ENCODE peak calls at places on chromosomes 4 and X, in eight cellular contexts. I is colonic mucosa, Q is transverse colon, V is mammary epithelial cell, D is aorta, U is Panc1, O is hepatocyte, M is lower lobe of right lung. B is an unnamed sample.

GRCh38 chr4:25712611-25713010 is 57.0 kb downstream of the SLC34A2 start:
- DNase-seq in I (no peak), Q (no peak), V (no peak), D (no peak), U (no peak), O (no peak), M (no peak), B (no peak)

GRCh38 chr4:6180841-6181631 is 19.3 kb downstream of the JAKMIP1 start:
- DNase-seq in I (no peak), Q (no peak), V (no peak), D (peak; percentile 22), U (no peak), O (no peak), M (no peak), B (no peak)

GRCh38 chrX:119410027-119410819 is 11.1 kb downstream of the SLC25A43 start:
- DNase-seq in I (peak; percentile 83), Q (peak; percentile 80), V (peak; percentile 71), D (no peak), U (no peak), O (peak; percentile 36), M (peak; percentile 75), B (no peak)

GRCh38 chrX:14777484-14777883 is 95.4 kb downstream of the FANCB start:
- DNase-seq in I (no peak), Q (no peak), V (peak; percentile 47), D (no peak), U (no peak), O (no peak), M (no peak), B (no peak)

GRCh38 chr4:118190903-118191302 is 156.6 kb downstream of the NDST3 start:
- DNase-seq in I (no peak), Q (no peak), V (no peak), D (no peak), U (no peak), O (no peak), M (no peak), B (no peak)

GRCh38 chrX:107669276-107669675 is 41.0 kb downstream of the PRPS1 start:
- DNase-seq in I (no peak), Q (no peak), V (no peak), D (no peak), U (no peak), O (no peak), M (no peak), B (no peak)

GRCh38 chrX:134249231-134249630 is 12.2 kb downstream of the CCDC160 start:
- DNase-seq in I (no peak), Q (no peak), V (no peak), D (no peak), U (no peak), O (no peak), M (no peak), B (no peak)

GRCh38 chrX:155632424-155633100 is 19.8 kb upstream of the TMLHE start:
- DNase-seq in I (no peak), Q (no peak), V (no peak), D (no peak), U (no peak), O (no peak), M (no peak), B (no peak)

GRCh38 chrX:47646636-47647035 is 3.7 kb downstream of the ELK1 start:
- DNase-seq in I (no peak), Q (no peak), V (no peak), D (no peak), U (no peak), O (no peak), M (no peak), B (no peak)

GRCh38 chr4:8766610-8767009 is 105.0 kb downstream of the HMX1 start:
- DNase-seq in I (no peak), Q (no peak), V (no peak), D (peak; percentile 52), U (no peak), O (no peak), M (peak; percentile 36), B (no peak)
- H3K4me3 ChIP-seq in I (no peak overlapping the region), Q (no peak overlapping the region), V (no peak overlapping the region), D (no peak overlapping the region), U (no peak overlapping the region), O (no peak overlapping the region), M (no peak overlapping the region), B (no peak overlapping the region)

GRCh38 chrX:23887448-23887847 is 20.3 kb downstream of the APOO start:
- DNase-seq in I (peak; percentile 66), Q (peak; percentile 52), V (no peak), D (no peak), U (no peak), O (no peak), M (no peak), B (no peak)

GRCh38 chrX:23890933-23891332 is 16.8 kb downstream of the APOO start:
- DNase-seq in I (no peak), Q (no peak), V (no peak), D (no peak), U (no peak), O (no peak), M (no peak), B (no peak)

GRCh38 chrX:23885803-23886202 is 21.9 kb downstream of the APOO start:
- DNase-seq in I (no peak), Q (no peak), V (no peak), D (no peak), U (no peak), O (no peak), M (no peak), B (no peak)

GRCh38 chrX:23887918-23888317 is 19.8 kb downstream of the APOO start:
- DNase-seq in I (no peak), Q (no peak), V (no peak), D (no peak), U (no peak), O (no peak), M (no peak), B (no peak)

GRCh38 chrX:23888887-23889501 is 18.7 kb downstream of the APOO start:
- DNase-seq in I (no peak), Q (no peak), V (no peak), D (no peak), U (no peak), O (no peak), M (no peak), B (no peak)
- H3K27ac ChIP-seq in I (no peak overlapping the region), Q (peak overlapping the region; percentile 65), V (no peak overlapping the region), D (peak overlapping the region; percentile 43), U (peak overlapping the region; percentile 75), O (peak overlapping the region; percentile 83), M (peak overlapping the region; percentile 43), B (no peak overlapping the region)

GRCh38 chr4:39524420-39524957 is 2.8 kb downstream of the UGDH start:
- DNase-seq in I (no peak), Q (no peak), V (no peak), D (peak; percentile 31), U (no peak), O (no peak), M (no peak), B (no peak)
- H3K4me3 ChIP-seq in I (no peak overlapping the region), Q (no peak overlapping the region), V (no peak overlapping the region), D (no peak overlapping the region), U (peak overlapping the region; percentile 96), O (no peak overlapping the region), M (no peak overlapping the region), B (peak overlapping the region; percentile 25)

GRCh38 chr4:145681956-145682355 is 2.0 kb downstream of the C4orf51 start:
- DNase-seq in I (no peak), Q (no peak), V (no peak), D (no peak), U (no peak), O (no peak), M (no peak), B (peak; percentile 2)

GRCh38 chr4:145679520-145679919 is 426 bp upstream of the C4orf51 start:
- DNase-seq in I (no peak), Q (no peak), V (peak; percentile 50), D (no peak), U (no peak), O (peak; percentile 71), M (peak; percentile 61), B (peak; percentile 83)

GRCh38 chr4:145681518-145681917 is 1.6 kb downstream of the C4orf51 start:
- DNase-seq in I (no peak), Q (no peak), V (no peak), D (no peak), U (no peak), O (no peak), M (no peak), B (no peak)

GRCh38 chr4:145679991-145680455 is at the start of gene C4orf51:
- DNase-seq in I (no peak), Q (no peak), V (peak; percentile 30), D (no peak), U (no peak), O (peak; percentile 62), M (no peak), B (peak; percentile 4)

DNA sequence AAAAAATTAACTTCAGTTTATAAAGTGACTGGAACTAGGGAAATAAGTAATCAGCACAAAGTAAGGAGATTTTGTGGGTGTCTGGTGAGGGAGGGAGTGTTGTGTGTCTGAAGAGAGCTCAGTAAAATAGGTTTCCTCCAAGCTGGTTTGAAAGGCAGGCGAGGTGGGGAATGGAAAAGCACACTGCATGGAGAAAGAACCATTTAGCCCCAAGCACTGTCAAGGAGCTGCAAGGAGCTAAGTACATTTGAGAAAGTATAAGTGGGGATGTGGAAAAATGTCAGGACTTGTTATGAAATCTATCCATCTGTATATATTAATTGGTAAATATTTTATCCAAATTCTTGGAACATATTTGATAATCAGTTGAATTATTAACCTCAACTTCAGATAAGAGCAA is 956 bp downstream of the C4orf51 start:
- DNase-seq in I (no peak), Q (no peak), V (no peak), D (no peak), U (no peak), O (no peak), M (no peak), B (no peak)
- H3K27ac ChIP-seq in I (no peak overlapping the region), Q (no peak overlapping the region), V (no peak overlapping the region), D (no peak overlapping the region), U (no peak overlapping the region), O (peak overlapping the region; percentile 66), M (peak overlapping the region; percentile 56), B (no peak overlapping the region)

B was measured in AG04450.